ENCODE peak calls at places on chromosomes 3 and 15, in five cellular contexts. One of them, this sample, is unnamed.

GRCh38 chr3:52593103-52593502 is 56.7 kb downstream of the UQCC5 start:
- DNase-seq in fibroblast of pulmonary artery: no peak
- DNase-seq in cortex of kidney: no peak
- DNase-seq in T-helper 9 cell: no peak
- DNase-seq in NCI-H774: no peak
- DNase-seq in this sample: no peak

GRCh38 chr15:52912172-52912571 is 122.0 kb upstream of the ONECUT1 start:
- DNase-seq in cortex of kidney: no peak
- DNase-seq in fibroblast of pulmonary artery: no peak
- DNase-seq in NCI-H774: no peak
- DNase-seq in T-helper 9 cell: no peak
- DNase-seq in this sample: no peak

GRCh38 chr3:113531826-113532697 is at the start of gene SIDT1:
- DNase-seq in cortex of kidney: no peak
- DNase-seq in T-helper 9 cell: peak
- DNase-seq in NCI-H774: no peak
- DNase-seq in fibroblast of pulmonary artery: no peak
- DNase-seq in this sample: no peak

GRCh38 chr3:141076821-141077571 is 25.8 kb downstream of the SPSB4 start:
- DNase-seq in NCI-H774: peak
- DNase-seq in T-helper 9 cell: no peak
- DNase-seq in fibroblast of pulmonary artery: peak
- DNase-seq in cortex of kidney: no peak
- DNase-seq in this sample: peak

GRCh38 chr3:57048052-57048671 is 12.3 kb upstream of the SPATA12 start:
- DNase-seq in fibroblast of pulmonary artery: peak
- DNase-seq in cortex of kidney: no peak
- DNase-seq in T-helper 9 cell: no peak
- DNase-seq in NCI-H774: no peak
- DNase-seq in this sample: peak

GRCh38 chr3:106068386-106068785 is 199.6 kb upstream of the CBLB start:
- DNase-seq in fibroblast of pulmonary artery: peak
- DNase-seq in T-helper 9 cell: no peak
- DNase-seq in cortex of kidney: no peak
- DNase-seq in NCI-H774: no peak
- DNase-seq in this sample: no peak

GRCh38 chr15:100043069-100043641 is 298.6 kb downstream of the ADAMTS17 start:
- DNase-seq in NCI-H774: no peak
- DNase-seq in fibroblast of pulmonary artery: peak
- DNase-seq in cortex of kidney: no peak
- DNase-seq in T-helper 9 cell: no peak
- DNase-seq in this sample: no peak

GRCh38 chr3:136583823-136584222 is 168.4 kb downstream of the STAG1 start:
- DNase-seq in NCI-H774: no peak
- DNase-seq in T-helper 9 cell: no peak
- DNase-seq in cortex of kidney: no peak
- DNase-seq in fibroblast of pulmonary artery: no peak
- DNase-seq in this sample: no peak

GRCh38 chr15:70806992-70807712 is 43.8 kb upstream of the UACA start:
- DNase-seq in cortex of kidney: no peak
- DNase-seq in NCI-H774: no peak
- DNase-seq in fibroblast of pulmonary artery: peak
- DNase-seq in T-helper 9 cell: no peak
- DNase-seq in this sample: no peak

GRCh38 chr3:157104521-157104920 is 55.4 kb downstream of the CCNL1 start:
- DNase-seq in fibroblast of pulmonary artery: no peak
- DNase-seq in T-helper 9 cell: no peak
- DNase-seq in NCI-H774: no peak
- DNase-seq in cortex of kidney: no peak
- DNase-seq in this sample: no peak

GRCh38 chr15:47618216-47618615 is 99.1 kb upstream of the SEMA6D start:
- DNase-seq in NCI-H774: no peak
- DNase-seq in fibroblast of pulmonary artery: no peak
- DNase-seq in cortex of kidney: no peak
- DNase-seq in T-helper 9 cell: no peak
- DNase-seq in this sample: no peak

GRCh38 chr3:43328653-43329052 is 42.3 kb downstream of the SNRK start:
- DNase-seq in T-helper 9 cell: no peak
- DNase-seq in NCI-H774: no peak
- DNase-seq in fibroblast of pulmonary artery: no peak
- DNase-seq in cortex of kidney: no peak
- DNase-seq in this sample: no peak

GRCh38 chr15:70480196-70480856 is 283.0 kb downstream of the UACA start:
- DNase-seq in NCI-H774: no peak
- DNase-seq in T-helper 9 cell: peak
- DNase-seq in fibroblast of pulmonary artery: no peak
- DNase-seq in cortex of kidney: no peak
- DNase-seq in this sample: no peak

GRCh38 chr3:107855710-107856109 is 235.1 kb downstream of the CD47 start:
- DNase-seq in fibroblast of pulmonary artery: peak
- DNase-seq in cortex of kidney: no peak
- DNase-seq in NCI-H774: no peak
- DNase-seq in T-helper 9 cell: no peak
- DNase-seq in this sample: peak

GRCh38 chr3:115825046-115825445 is 201.7 kb downstream of the GAP43 start:
- DNase-seq in fibroblast of pulmonary artery: peak
- DNase-seq in NCI-H774: no peak
- DNase-seq in cortex of kidney: no peak
- DNase-seq in T-helper 9 cell: no peak
- DNase-seq in this sample: no peak

GRCh38 chr15:101296418-101297405 is 1.7 kb upstream of the SNRPA1 start:
- DNase-seq in NCI-H774: no peak
- DNase-seq in cortex of kidney: no peak
- DNase-seq in T-helper 9 cell: no peak
- DNase-seq in fibroblast of pulmonary artery: peak
- DNase-seq in this sample: no peak

GRCh38 chr3:41933154-41933676 is 28.7 kb downstream of the ULK4 start:
- DNase-seq in NCI-H774: no peak
- DNase-seq in cortex of kidney: no peak
- DNase-seq in T-helper 9 cell: no peak
- DNase-seq in fibroblast of pulmonary artery: peak
- DNase-seq in this sample: no peak

GRCh38 chr15:95845862-95846515 is 484.5 kb upstream of the NR2F2 start:
- DNase-seq in fibroblast of pulmonary artery: peak
- DNase-seq in T-helper 9 cell: no peak
- DNase-seq in NCI-H774: no peak
- DNase-seq in cortex of kidney: no peak
- DNase-seq in this sample: no peak

GRCh38 chr3:168467085-168467714 is 371.5 kb upstream of the GOLIM4 start:
- DNase-seq in cortex of kidney: no peak
- DNase-seq in T-helper 9 cell: no peak
- DNase-seq in NCI-H774: peak
- DNase-seq in fibroblast of pulmonary artery: peak
- DNase-seq in this sample: no peak

GRCh38 chr3:15797600-15798303 is at the start of gene ANKRD28:
- DNase-seq in NCI-H774: no peak
- DNase-seq in cortex of kidney: no peak
- DNase-seq in fibroblast of pulmonary artery: peak
- DNase-seq in T-helper 9 cell: no peak
- DNase-seq in this sample: no peak

GRCh38 chr3:111901617-111902016 is 42.6 kb downstream of the PHLDB2 start:
- DNase-seq in cortex of kidney: no peak
- DNase-seq in NCI-H774: no peak
- DNase-seq in T-helper 9 cell: no peak
- DNase-seq in fibroblast of pulmonary artery: no peak
- DNase-seq in this sample: no peak

This sample was measured in SHP77.